ENCODE peak calls at places on chromosomes 7 and 10, in five cellular contexts. Z is A549, N is HCT116, V is sigmoid colon, C is thyroid gland. F is an unnamed sample.

GRCh38 chr7:150909192-150909591 is 56.9 kb downstream of the AOC1 start:
- DNase-seq in N (no peak), Z (no peak), C (no peak), V (no peak), F (no peak)

GRCh38 chr10:126210051-126210651 is 178.1 kb downstream of the ADAM12 start:
- DNase-seq in Z (no peak), V (no peak), C (no peak), N (no peak), F (no peak)

GRCh38 chr7:77338260-77338659 is 77.9 kb downstream of the GSAP start:
- DNase-seq in Z (no peak), V (no peak), N (no peak), C (no peak), F (no peak)

GRCh38 chr10:36172054-36172531 is 530.0 kb upstream of the FZD8 start:
- DNase-seq in V (no peak), C (no peak), N (no peak), Z (no peak), F (no peak)

GRCh38 chr7:148921806-148922205 is 37.7 kb upstream of the EZH2 start:
- DNase-seq in Z (no peak), N (no peak), V (no peak), C (no peak), F (peak; percentile 28)

GRCh38 chr7:15581352-15581951 is 19.6 kb upstream of the AGMO start:
- DNase-seq in Z (no peak), V (no peak), N (no peak), C (no peak), F (no peak)

GRCh38 chr10:5557799-5558771 is 33.3 kb downstream of the CALML3 start:
- DNase-seq in V (peak; percentile 64), C (no peak), N (no peak), Z (no peak), F (no peak)

GRCh38 chr10:48445932-48446331 is 139.5 kb downstream of the MAPK8 start:
- DNase-seq in C (no peak), Z (no peak), N (no peak), V (no peak), F (no peak)

GRCh38 chr7:143381427-143382125 is 431 bp downstream of the ZYX start:
- DNase-seq in Z (no peak), C (peak; percentile 84), V (peak; percentile 92), N (no peak), F (peak; percentile 79)

GRCh38 chr10:89278034-89278535 is 23.8 kb upstream of the IFIT2 start:
- DNase-seq in N (peak; percentile 67), C (peak; percentile 49), V (peak; percentile 79), Z (peak; percentile 79), F (peak; percentile 64)

GRCh38 chr7:149719912-149720335 is 53.5 kb downstream of the ZNF467 start:
- DNase-seq in C (no peak), Z (no peak), V (no peak), N (no peak), F (peak; percentile 51)

GRCh38 chr10:56745490-56745889 is 384.4 kb upstream of the ZWINT start:
- DNase-seq in C (no peak), Z (no peak), N (no peak), V (no peak), F (no peak)

GRCh38 chr7:23533160-23533559 is 1.4 kb upstream of the TRA2A start:
- DNase-seq in N (no peak), V (no peak), Z (no peak), C (no peak), F (no peak)

GRCh38 chr7:95736635-95737034 is 35.7 kb upstream of the DYNC1I1 start:
- DNase-seq in N (no peak), C (no peak), V (no peak), Z (no peak), F (no peak)

GRCh38 chr7:93011351-93012294 is 106.2 kb downstream of the SAMD9 start:
- DNase-seq in Z (no peak), V (no peak), N (no peak), C (no peak), F (no peak)

GRCh38 chr7:108235451-108236061 is 105.4 kb upstream of the LAMB4 start:
- DNase-seq in Z (no peak), V (no peak), C (no peak), N (no peak), F (no peak)

GRCh38 chr10:122062831-122063674 is 74.1 kb downstream of the TACC2 start:
- DNase-seq in V (peak; percentile 97), C (peak; percentile 79), Z (peak; percentile 95), N (peak; percentile 91), F (peak; percentile 88)

GRCh38 chr7:138459300-138460175 is 521 bp upstream of the TRIM24 start:
- DNase-seq in V (peak; percentile 98), N (peak; percentile 96), Z (peak; percentile 97), C (peak; percentile 97), F (peak; percentile 99)

GRCh38 chr7:138458576-138459234 is 1.4 kb upstream of the TRIM24 start:
- DNase-seq in C (no peak), V (no peak), N (no peak), Z (no peak), F (no peak)

GRCh38 chr7:138456220-138456619 is 3.8 kb upstream of the TRIM24 start:
- DNase-seq in N (no peak), V (no peak), Z (no peak), C (no peak), F (no peak)

GRCh38 chr7:138460649-138461607 is 869 bp downstream of the TRIM24 start:
- DNase-seq in C (peak; percentile 71), V (peak; percentile 71), Z (peak; percentile 46), N (no peak), F (peak; percentile 61)

GRCh38 chr7:138460176-138460648 is at the start of gene TRIM24:
- DNase-seq in V (peak; percentile 98), N (no peak), C (no peak), Z (peak; percentile 95), F (no peak)
- TF ChIP-seq POLR2A in V (peak; percentile 81), N (peak; percentile 67), C (peak; percentile 95), Z (peak; percentile 83), F (peak; percentile 36)

GRCh38 chr10:3853016-3853415 is 68.0 kb upstream of the KLF6 start:
- DNase-seq in N (no peak), C (no peak), Z (no peak), V (no peak), F (no peak)

GRCh38 chr10:3848768-3849643 is 64.0 kb upstream of the KLF6 start:
- DNase-seq in Z (no peak), N (no peak), V (no peak), C (no peak), F (no peak)

GRCh38 chr10:3853547-3853989 is 68.6 kb upstream of the KLF6 start:
- DNase-seq in V (peak; percentile 87), N (no peak), Z (no peak), C (peak; percentile 85), F (no peak)

GRCh38 chr10:3850999-3851937 is 66.3 kb upstream of the KLF6 start:
- DNase-seq in N (peak; percentile 43), V (no peak), C (no peak), Z (peak; percentile 64), F (no peak)

GRCh38 chr10:3852147-3852904 is 67.3 kb upstream of the KLF6 start:
- DNase-seq in V (peak; percentile 93), Z (peak; percentile 94), C (peak; percentile 92), N (peak; percentile 99), F (peak; percentile 57)
- TF ChIP-seq POLR2A in V (peak; percentile 13), Z (no peak), C (peak; percentile 78), N (no peak), F (no peak)

DNA sequence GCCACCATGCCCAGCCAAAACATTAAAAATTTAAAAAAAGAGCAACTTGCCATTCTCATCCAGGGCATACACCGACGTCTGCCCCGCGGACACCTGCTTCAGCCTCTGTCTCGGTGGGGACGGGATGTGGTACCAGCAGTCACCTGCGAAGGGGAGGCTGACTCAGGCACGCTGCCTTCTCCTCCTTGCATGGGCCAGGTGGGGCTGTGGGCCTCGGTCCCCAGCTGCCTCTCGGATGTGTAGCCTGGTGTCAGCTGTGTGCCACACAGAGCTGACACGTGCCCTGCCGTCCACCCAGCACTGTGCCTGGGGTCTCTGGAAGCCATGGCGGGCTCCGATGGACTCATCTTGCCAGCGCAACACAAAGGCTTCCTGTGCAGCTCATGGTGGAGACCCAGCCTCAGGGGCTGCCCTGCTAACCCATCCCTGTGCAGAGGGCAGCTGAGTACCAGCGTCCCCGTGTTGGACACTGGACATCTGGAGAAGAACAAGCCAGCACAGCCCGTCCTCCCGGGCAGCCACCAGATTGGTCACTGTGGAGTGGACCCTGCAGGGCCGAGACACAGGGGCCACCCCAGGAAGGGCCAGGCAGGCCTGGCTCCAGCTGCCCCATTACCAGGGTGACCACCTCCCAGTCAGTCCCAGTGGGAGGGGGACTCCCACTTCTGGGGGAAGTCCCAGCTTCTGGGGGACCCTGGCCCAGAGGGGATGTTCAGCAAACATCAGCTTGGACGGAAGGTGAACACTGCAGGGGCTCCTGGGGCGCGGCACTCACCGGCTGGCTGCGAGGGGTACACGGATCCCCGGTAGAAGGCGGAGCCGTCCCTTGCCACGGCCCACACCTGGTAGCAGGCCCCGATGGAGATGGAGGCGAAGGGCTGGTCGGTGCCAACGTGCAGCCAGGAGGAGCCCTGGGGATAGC is 10.6 kb downstream of the BHLHA15 start:
- DNase-seq in C (no peak), N (no peak), Z (no peak), V (peak; percentile 60), F (no peak)
- TF ChIP-seq POLR2A in C (no peak), N (no peak), Z (no peak), V (no peak), F (no peak)

GRCh38 chr7:141737836-141738591 is at the start of gene SSBP1:
- DNase-seq in Z (peak; percentile 85), N (peak; percentile 95), V (peak; percentile 94), C (peak; percentile 89), F (peak; percentile 95)
- TF ChIP-seq POLR2A in Z (peak; percentile 92), N (peak; percentile 81), V (peak; percentile 31), C (peak; percentile 68), F (no peak)

GRCh38 chr7:155306677-155307470 is 9.2 kb downstream of the INSIG1 start:
- DNase-seq in C (no peak), Z (no peak), N (no peak), V (no peak), F (no peak)
- TF ChIP-seq POLR2A in C (no peak), Z (no peak), N (no peak), V (no peak), F (no peak)

F was measured in testis.